ENCODE peak calls at places on chromosomes 7 and 10, in six cellular contexts. O is GM12891, P is K562, Q is H1, D is GM12878, B is HepG2. G is an unnamed sample.
A peak's percentile ranks its signal among the peaks of the same experiment; 100 is the strongest.

GRCh38 chr7:52586704-52587103 is 448.7 kb upstream of the POM121L12 start:
- DNase-seq in B (no peak), D (no peak), Q (peak; percentile 3), P (no peak), O (no peak), G (no peak)

GRCh38 chr10:33546031-33546430 is 211.6 kb upstream of the NRP1 start:
- DNase-seq in B (no peak), O (no peak), P (no peak), Q (no peak), D (no peak), G (no peak)

GRCh38 chr10:62038609-62039190 is 137.2 kb downstream of the ARID5B start:
- DNase-seq in B (peak; percentile 78), Q (no peak), P (peak; percentile 57), O (peak; percentile 20), D (no peak), G (peak; percentile 34)

GRCh38 chr7:2985866-2986265 is 57.8 kb downstream of the CARD11 start:
- DNase-seq in Q (no peak), D (no peak), O (no peak), P (no peak), B (no peak), G (no peak)

GRCh38 chr10:58412502-58412961 is 27.3 kb downstream of the TFAM start:
- DNase-seq in P (no peak), O (no peak), Q (peak; percentile 36), B (peak; percentile 30), D (no peak), G (no peak)

GRCh38 chr7:131897016-131897789 is 340.8 kb upstream of the PODXL start:
- DNase-seq in B (no peak), D (no peak), O (no peak), P (no peak), Q (peak; percentile 17), G (no peak)

GRCh38 chr7:42991913-42992576 is 59.9 kb downstream of the MRPL32 start:
- DNase-seq in P (no peak), D (no peak), O (no peak), B (no peak), Q (no peak), G (no peak)

GRCh38 chr7:117381357-117381756 is 45.9 kb downstream of the ASZ1 start:
- DNase-seq in P (no peak), O (no peak), D (no peak), Q (no peak), B (no peak), G (no peak)

GRCh38 chr10:22491931-22492615 is 146.8 kb downstream of the SPAG6 start:
- DNase-seq in Q (no peak), D (no peak), O (no peak), P (no peak), B (no peak), G (no peak)

GRCh38 chr7:22447759-22448158 is 52.2 kb downstream of the STEAP1B start:
- DNase-seq in B (no peak), P (no peak), D (peak; percentile 88), Q (no peak), O (no peak), G (no peak)

GRCh38 chr7:29189743-29190201 is 4.8 kb upstream of the CHN2 start:
- DNase-seq in O (peak; percentile 32), B (peak; percentile 74), D (no peak), Q (peak; percentile 94), P (peak; percentile 38), G (peak; percentile 31)

GRCh38 chr7:74372511-74373111 is 81.1 kb upstream of the GTF2IRD1 start:
- DNase-seq in B (no peak), D (no peak), Q (no peak), O (no peak), P (no peak), G (no peak)

GRCh38 chr7:77415474-77415821 is 701 bp downstream of the GSAP start:
- DNase-seq in O (peak; percentile 27), Q (no peak), B (no peak), P (no peak), D (no peak), G (peak; percentile 40)

GRCh38 chr7:40711706-40712105 is 576.9 kb downstream of the SUGCT start:
- DNase-seq in B (no peak), D (no peak), O (no peak), Q (no peak), P (no peak), G (no peak)

GRCh38 chr7:128191136-128191844 is 49.8 kb upstream of the LEP start:
- DNase-seq in Q (no peak), O (no peak), P (no peak), D (no peak), B (no peak), G (no peak)

GRCh38 chr7:6437251-6437650 is 10.5 kb downstream of the DAGLB start:
- DNase-seq in D (no peak), O (no peak), P (no peak), B (peak; percentile 32), Q (no peak), G (no peak)

GRCh38 chr7:20647908-20648776 is 32.7 kb downstream of the ABCB5 start:
- DNase-seq in O (no peak), Q (peak; percentile 25), P (peak; percentile 38), D (no peak), B (peak; percentile 18), G (no peak)

GRCh38 chr7:42617071-42617705 is 294.7 kb downstream of the C7orf25 start:
- DNase-seq in P (no peak), D (no peak), Q (no peak), B (no peak), O (no peak), G (no peak)

GRCh38 chr10:47353351-47353750 is 5.2 kb downstream of the RBP3 start:
- DNase-seq in P (no peak), O (no peak), D (no peak), B (no peak), Q (no peak), G (no peak)

GRCh38 chr10:111347386-111348005 is 270.7 kb downstream of the ADRA2A start:
- DNase-seq in O (no peak), D (no peak), P (no peak), B (no peak), Q (no peak), G (no peak)

GRCh38 chr7:157984138-157984913 is 603.3 kb downstream of the PTPRN2 start:
- DNase-seq in P (no peak), O (no peak), D (no peak), Q (no peak), B (no peak), G (no peak)

GRCh38 chr7:89681448-89681847 is 472.8 kb upstream of the STEAP1 start:
- DNase-seq in B (no peak), Q (no peak), D (no peak), P (no peak), O (no peak), G (no peak)

GRCh38 chr7:22980422-22980821 is 33.5 kb downstream of the HYCC1 start:
- DNase-seq in D (no peak), Q (no peak), B (no peak), O (no peak), P (no peak), G (no peak)

GRCh38 chr10:112379635-112380296 is 5.8 kb downstream of the ACSL5 start:
- DNase-seq in P (peak; percentile 34), B (peak; percentile 85), Q (no peak), D (no peak), O (no peak), G (no peak)

GRCh38 chr7:15686209-15686956 is at the start of gene MEOX2:
- DNase-seq in P (no peak), O (no peak), B (no peak), D (no peak), Q (no peak), G (no peak)

GRCh38 chr10:96402417-96403305 is 43.9 kb upstream of the OPALIN start:
- DNase-seq in B (no peak), P (no peak), O (no peak), Q (no peak), D (no peak), G (no peak)

DNA sequence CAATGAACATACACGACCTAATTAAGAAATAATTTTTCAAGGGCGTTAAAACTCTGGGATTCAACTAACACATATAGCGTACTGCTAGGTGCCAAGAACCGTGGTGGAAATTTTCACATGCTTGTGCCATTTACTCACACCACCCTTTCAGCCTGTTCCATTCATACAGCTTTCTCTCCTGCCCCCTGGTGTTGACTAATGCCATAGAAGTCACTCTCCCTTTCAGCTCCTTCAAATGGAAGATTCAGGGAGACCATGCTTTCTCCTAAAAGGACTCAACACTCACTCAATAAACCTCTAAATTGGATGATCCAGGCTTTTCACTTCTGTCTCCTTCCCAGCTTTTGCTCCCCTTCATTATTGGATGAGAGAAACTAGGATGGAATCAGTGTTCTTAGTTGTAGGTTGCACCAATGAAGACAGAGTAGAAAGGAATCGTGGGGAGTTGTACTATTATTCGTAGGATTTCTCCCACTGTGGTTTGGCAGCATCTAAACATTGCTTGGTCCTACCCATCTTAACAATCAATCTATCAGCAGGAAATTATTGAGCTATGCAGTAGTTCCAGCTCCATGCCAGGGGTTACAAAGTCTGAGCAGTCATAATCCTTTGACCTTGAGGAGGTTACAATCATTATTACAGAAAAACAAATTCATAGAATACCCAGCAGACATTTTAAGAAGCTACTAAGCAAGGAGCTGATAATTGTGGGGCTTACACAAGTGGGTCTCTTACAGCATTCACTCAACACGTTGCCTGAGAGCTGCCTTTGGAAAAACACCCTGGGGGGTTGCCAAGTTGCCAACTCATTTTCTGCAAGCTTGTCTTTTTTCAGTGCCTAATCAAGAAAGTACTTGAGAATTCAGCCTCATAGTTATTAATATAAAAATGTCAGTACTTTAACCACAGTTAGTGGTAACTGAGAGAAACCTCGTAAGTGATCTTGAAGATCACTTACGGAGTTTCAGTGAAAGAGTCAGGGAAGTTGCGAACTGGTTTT is 2.8 kb upstream of the PPP1R3C start:
- DNase-seq in O (peak; percentile 18), D (no peak), B (peak; percentile 73), Q (no peak), P (peak; percentile 52), G (no peak)
- TF ChIP-seq POLR2AphosphoS5 in O (no peak), D (no peak), B (no peak), Q (no peak), P (no peak), G (no peak)

GRCh38 chr7:44581907-44582603 is at the start of gene TMED4:
- DNase-seq in Q (peak; percentile 96), O (peak; percentile 97), P (peak; percentile 99), D (peak; percentile 97), B (peak; percentile 96), G (peak; percentile 98)
- TF ChIP-seq POLR2A in Q (peak; percentile 62), O (peak; percentile 96), P (peak; percentile 90), D (peak; percentile 98), B (no peak), G (peak; percentile 96)

DNA sequence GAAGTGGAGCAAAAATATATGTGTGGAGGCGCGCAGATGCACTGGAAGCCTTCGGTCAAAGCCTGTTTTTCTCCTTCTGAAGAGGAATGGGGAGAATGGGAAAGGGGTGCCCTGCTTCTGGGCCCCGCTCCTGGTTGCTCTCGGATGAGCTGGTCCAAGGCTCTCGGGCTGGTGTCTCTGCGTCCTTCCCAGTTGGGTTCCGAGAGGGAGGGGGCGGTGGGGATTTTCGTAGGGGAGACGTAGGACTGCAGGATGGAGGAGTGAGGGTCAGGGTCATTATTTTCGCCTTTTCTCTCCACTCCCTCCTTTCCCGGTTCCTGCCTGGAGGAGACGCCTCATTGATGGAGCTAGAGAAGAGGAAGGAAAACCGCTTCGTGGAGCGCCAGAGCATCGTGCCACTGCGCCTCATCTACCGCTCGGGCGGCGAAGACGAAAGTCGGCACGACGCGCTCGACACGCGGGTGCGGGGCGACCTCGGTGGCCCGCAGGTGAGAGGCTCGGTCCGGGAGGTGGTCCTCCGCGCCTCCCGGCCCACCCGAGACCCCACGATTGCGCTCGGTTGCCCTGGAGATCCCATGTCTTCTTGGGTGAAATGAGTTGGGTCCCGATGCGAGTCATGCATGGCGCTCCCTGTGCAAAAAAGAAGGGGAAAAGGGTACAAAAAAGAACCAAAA is 785 bp downstream of the ADAM22 start:
- DNase-seq in P (no peak), D (no peak), Q (no peak), O (peak; percentile 25), B (no peak), G (peak; percentile 31)
- TF ChIP-seq TAF1 in P (no peak), D (no peak), Q (no peak), O (no peak), B (no peak), G (no peak)

GRCh38 chr7:37916673-37917660 is at the start of gene SFRP4:
- DNase-seq in D (no peak), O (no peak), B (peak; percentile 76), Q (no peak), P (peak; percentile 31), G (no peak)
- TF ChIP-seq POLR2AphosphoS5 in D (no peak), O (no peak), B (no peak), Q (no peak), P (no peak), G (no peak)

G was measured in GM12892.